ENCODE peak calls at places on chromosomes 7 and 10, in nine cellular contexts. K is adrenal gland, N is transverse colon, S is IMR-90, W is A549, H is stomach, P is uterus, X is heart left ventricle, E is prostate gland. F is an unnamed sample.

GRCh38 chr10:51301644-51302043 is 227.4 kb downstream of the PRKG1 start:
- DNase-seq in N (no peak), K (no peak), W (no peak), P (no peak), H (no peak), X (peak), E (no peak), S (peak), F (no peak)

GRCh38 chr10:123808873-123809272 is 82.7 kb downstream of the CPXM2 start:
- DNase-seq in K (no peak), N (no peak), E (no peak), S (no peak), W (peak), X (no peak), P (no peak), H (no peak), F (no peak)

GRCh38 chr10:7301039-7301768 is 109.6 kb downstream of the SFMBT2 start:
- DNase-seq in S (no peak), P (no peak), N (no peak), K (no peak), E (no peak), X (peak), W (peak), H (no peak), F (no peak)

GRCh38 chr10:15333909-15334649 is 37.0 kb downstream of the FAM171A1 start:
- DNase-seq in X (no peak), P (no peak), H (no peak), E (no peak), W (peak), S (peak), K (no peak), N (no peak), F (no peak)

GRCh38 chr10:122140477-122140902 is 130.6 kb upstream of the BTBD16 start:
- DNase-seq in P (peak), N (no peak), K (no peak), W (peak), E (no peak), H (no peak), X (peak), S (peak), F (no peak)

GRCh38 chr7:73520673-73521635 is 1.1 kb downstream of the BAZ1B start:
- DNase-seq in P (no peak), N (no peak), X (no peak), S (peak), K (no peak), E (no peak), W (peak), H (no peak), F (no peak)

GRCh38 chr10:59793924-59794323 is 40.7 kb upstream of the MRLN start:
- DNase-seq in P (no peak), S (no peak), N (no peak), K (no peak), X (no peak), H (no peak), E (no peak), W (no peak), F (no peak)

GRCh38 chr10:32437334-32437733 is 8.6 kb upstream of the CCDC7 start:
- DNase-seq in S (peak), N (no peak), W (no peak), X (no peak), E (no peak), K (no peak), H (no peak), P (no peak), F (no peak)

GRCh38 chr7:1752771-1753562 is 82.9 kb downstream of the ELFN1 start:
- DNase-seq in W (no peak), E (no peak), H (no peak), P (no peak), S (no peak), K (no peak), N (no peak), X (no peak), F (peak)

GRCh38 chr7:70406419-70407189 is 725.3 kb upstream of the GALNT17 start:
- DNase-seq in S (no peak), P (no peak), K (no peak), E (no peak), N (no peak), X (no peak), H (no peak), W (no peak), F (no peak)

GRCh38 chr7:131723926-131724325 is 167.5 kb upstream of the PODXL start:
- DNase-seq in P (no peak), N (no peak), X (no peak), S (peak), K (no peak), H (no peak), E (no peak), W (peak), F (no peak)

GRCh38 chr7:86943447-86943846 is 116.0 kb downstream of the ELAPOR2 start:
- DNase-seq in K (no peak), E (no peak), P (no peak), S (no peak), X (no peak), N (no peak), H (no peak), W (no peak), F (no peak)

GRCh38 chr7:128204455-128204854 is 36.6 kb upstream of the LEP start:
- DNase-seq in E (no peak), H (no peak), N (no peak), P (no peak), X (no peak), S (no peak), K (no peak), W (no peak), F (no peak)

GRCh38 chr7:139936760-139937310 is 107.8 kb downstream of the TBXAS1 start:
- DNase-seq in N (no peak), E (no peak), K (no peak), H (no peak), P (peak), W (no peak), S (peak), X (no peak), F (no peak)

GRCh38 chr7:127891854-127892438 is 139.3 kb downstream of the LRRC4 start:
- DNase-seq in W (no peak), P (no peak), K (no peak), X (no peak), E (no peak), S (no peak), N (no peak), H (no peak), F (no peak)

GRCh38 chr7:27101906-27102577 is 441 bp downstream of the HOXA2 start:
- DNase-seq in K (no peak), P (no peak), N (no peak), E (no peak), S (peak), X (no peak), H (no peak), W (no peak), F (no peak)

GRCh38 chr7:6615853-6616555 is 594 bp downstream of the ZNF853 start:
- DNase-seq in S (no peak), N (no peak), H (no peak), E (no peak), K (peak), P (no peak), X (peak), W (no peak), F (no peak)

GRCh38 chr7:92834661-92835139 is 1.7 kb downstream of the CDK6 start:
- DNase-seq in K (peak), E (peak), X (peak), H (peak), S (no peak), P (no peak), W (no peak), N (peak), F (no peak)

GRCh38 chr7:92835140-92835850 is 1.1 kb downstream of the CDK6 start:
- DNase-seq in X (peak), K (peak), S (peak), E (peak), P (peak), W (peak), H (peak), N (peak), F (peak)

GRCh38 chr7:92832623-92833023 is 3.8 kb downstream of the CDK6 start:
- DNase-seq in W (no peak), X (no peak), E (no peak), K (no peak), S (no peak), H (no peak), P (no peak), N (no peak), F (no peak)

GRCh38 chr7:92833024-92833765 is 3.2 kb downstream of the CDK6 start:
- DNase-seq in W (peak), P (peak), E (peak), K (peak), X (peak), N (peak), S (peak), H (peak), F (peak)

DNA sequence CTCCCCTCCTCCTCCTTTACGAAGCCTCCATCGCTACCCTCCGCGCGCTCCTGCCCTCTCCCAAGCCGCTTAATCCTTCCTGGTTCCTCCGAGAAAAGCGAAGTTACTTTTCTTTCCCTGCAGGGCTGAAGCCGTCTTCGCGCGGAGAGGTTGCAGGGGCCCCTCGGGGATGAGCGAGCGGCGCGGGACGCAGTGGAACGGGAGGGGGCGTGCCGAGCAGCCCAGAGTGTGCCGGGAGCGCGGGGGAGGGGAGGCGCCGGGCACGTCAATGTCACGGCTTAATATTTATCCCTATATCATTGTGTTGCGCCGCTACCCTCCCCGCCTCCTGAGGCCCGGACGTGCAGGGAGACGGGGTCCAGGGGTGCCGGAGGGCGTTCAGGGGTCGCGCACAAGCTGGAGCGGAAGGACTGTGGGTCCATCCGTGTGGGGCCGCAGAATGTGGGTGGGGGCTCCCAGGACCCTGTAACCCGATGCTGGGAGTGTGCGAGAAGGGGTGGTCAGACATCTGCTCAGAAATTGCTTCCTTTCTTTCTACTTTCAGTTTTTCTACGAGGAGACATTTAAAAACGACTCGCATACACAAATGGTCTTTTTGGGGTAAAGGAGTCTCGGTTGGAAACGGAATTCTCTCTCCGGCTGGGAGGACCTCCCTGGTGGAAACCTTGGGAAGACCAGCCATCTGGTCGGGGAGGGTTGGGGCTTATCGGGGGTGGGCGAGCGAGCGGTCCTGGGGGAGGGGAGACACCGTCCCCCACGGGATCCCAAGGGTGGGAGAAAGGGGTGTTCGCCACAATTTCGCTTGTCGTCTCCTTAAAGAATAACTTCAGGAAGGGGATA is 2.4 kb downstream of the CDK6 start:
- DNase-seq in X (peak), S (peak), H (peak), W (peak), P (peak), E (peak), K (peak), N (peak), F (peak)
- TF ChIP-seq POLR2A in X (no peak), S (no peak), H (no peak), W (peak), P (no peak), E (peak), K (no peak), N (peak), F (no peak)

GRCh38 chr10:132518572-132519381 is 18.8 kb upstream of the INPP5A start:
- DNase-seq in W (no peak), K (peak), E (peak), S (no peak), X (peak), P (peak), H (peak), N (peak), F (peak)
- H3K4me3 ChIP-seq in W (no peak), K (no peak), E (no peak), S (no peak), X (no peak), P (no peak), H (peak), N (no peak), F (peak)

GRCh38 chr10:13390604-13391522 is 42.8 kb upstream of the SEPHS1 start:
- DNase-seq in H (no peak), P (peak), E (no peak), S (no peak), X (peak), N (no peak), K (peak), W (no peak), F (no peak)
- TF ChIP-seq POLR2A in H (no peak), P (no peak), E (no peak), S (no peak), X (no peak), N (no peak), K (no peak), W (no peak), F (no peak)

GRCh38 chr10:110512461-110513187 is 14.9 kb downstream of the DUSP5 start:
- DNase-seq in W (peak), E (no peak), X (no peak), P (no peak), N (no peak), K (peak), S (peak), H (no peak), F (no peak)
- H3K4me3 ChIP-seq in W (no peak), E (no peak), X (no peak), P (no peak), N (no peak), K (no peak), S (no peak), H (no peak), F (no peak)

GRCh38 chr7:150716368-150716767 is at the start of gene GIMAP1:
- DNase-seq in X (peak), H (no peak), S (no peak), P (peak), N (peak), W (no peak), E (no peak), K (no peak), F (peak)
- TF ChIP-seq POLR2A in X (no peak), H (no peak), S (no peak), P (no peak), N (peak), W (no peak), E (no peak), K (no peak), F (peak)

GRCh38 chr10:30586828-30587227 is 42.7 kb downstream of the LYZL2 start:
- DNase-seq in S (no peak), N (no peak), H (no peak), E (no peak), P (no peak), X (no peak), K (no peak), W (no peak), F (no peak)
- H3K4me3 ChIP-seq in S (no peak), N (no peak), H (no peak), E (no peak), P (no peak), X (no peak), K (no peak), W (no peak), F (no peak)

F was measured in spleen.